ENCODE peak calls at places on chromosomes 4 and X, in seven cellular contexts. M is OCI-LY7, E is mesenchymal stem cell, D is heart right ventricle, X is PC-9, A is NT2/D1, Y is psoas muscle. B is an unnamed sample. For H3K36me3, the result is how much of the 10 kb centered on the place peaks cover.

GRCh38 chr4:37430718-37431416 is 186.3 kb downstream of the NWD2 start:
- DNase-seq in E (no peak), D (no peak), A (no peak), Y (no peak), M (no peak), X (no peak), B (no peak)

GRCh38 chr4:7124643-7125442 is 57.0 kb upstream of the GRPEL1 start:
- DNase-seq in X (no peak), A (no peak), Y (peak), D (peak), E (peak), M (peak), B (peak)

GRCh38 chrX:140141444-140142029 is 176.2 kb upstream of the CXorf66 start:
- DNase-seq in M (peak), X (no peak), Y (no peak), E (peak), A (no peak), D (no peak), B (peak)

GRCh38 chr4:137609693-137610450 is 77.6 kb upstream of the PCDH18 start:
- DNase-seq in A (no peak), Y (no peak), E (peak), X (no peak), D (no peak), M (no peak), B (no peak)

GRCh38 chr4:184826315-184827266 is 823 bp upstream of the ACSL1 start:
- DNase-seq in X (no peak), Y (peak), E (peak), D (no peak), A (no peak), M (peak), B (peak)

GRCh38 chr4:146976145-146976544 is 30.5 kb upstream of the TTC29 start:
- DNase-seq in D (no peak), X (no peak), E (no peak), M (no peak), Y (no peak), A (no peak), B (peak)

GRCh38 chr4:152738812-152739211 is 40.7 kb downstream of the TIGD4 start:
- DNase-seq in X (no peak), M (no peak), Y (no peak), D (no peak), E (no peak), A (no peak), B (no peak)

GRCh38 chr4:74431113-74431826 is 13.7 kb upstream of the AREG start:
- DNase-seq in M (no peak), X (no peak), A (no peak), E (peak), Y (no peak), D (no peak), B (peak)

GRCh38 chrX:49174723-49175122 is 3.0 kb downstream of the PLP2 start:
- DNase-seq in X (no peak), Y (no peak), D (no peak), E (no peak), M (no peak), A (no peak), B (no peak)
- H3K36me3 ChIP-seq in X (under half), Y (under half), D (under half), E (under half), M (half or more), A (half or more), B (under half)

GRCh38 chr4:3160325-3160915 is 85.9 kb downstream of the HTT start:
- DNase-seq in X (no peak), M (no peak), A (no peak), D (no peak), Y (no peak), E (no peak), B (no peak)
- H3K36me3 ChIP-seq in X (under half), M (half or more), A (under half), D (half or more), Y (under half), E (half or more), B (under half)

DNA sequence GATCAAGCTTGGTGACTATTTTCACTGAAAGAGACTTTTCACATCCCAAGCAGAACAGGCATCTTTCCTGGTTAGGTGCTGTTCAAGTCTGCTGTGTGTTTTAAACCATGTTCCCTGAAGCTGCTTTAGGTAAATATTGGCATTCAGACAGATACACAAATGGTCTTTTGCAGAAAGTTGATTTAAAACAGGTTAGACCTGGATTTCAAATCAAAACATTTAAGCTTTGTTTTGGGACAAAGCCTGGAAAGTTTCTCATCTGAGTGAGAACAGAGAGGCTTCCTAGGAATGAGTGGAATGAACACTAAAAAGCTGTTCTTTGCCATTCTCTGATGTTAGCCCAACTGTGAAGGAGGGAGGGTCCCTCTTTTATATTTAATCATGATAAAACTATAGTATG is 10.1 kb downstream of the ANXA3 start:
- DNase-seq in D (no peak), E (no peak), Y (no peak), M (no peak), A (no peak), X (peak), B (no peak)
- H3K36me3 ChIP-seq in D (under half), E (under half), Y (under half), M (under half), A (under half), X (under half), B (under half)

DNA sequence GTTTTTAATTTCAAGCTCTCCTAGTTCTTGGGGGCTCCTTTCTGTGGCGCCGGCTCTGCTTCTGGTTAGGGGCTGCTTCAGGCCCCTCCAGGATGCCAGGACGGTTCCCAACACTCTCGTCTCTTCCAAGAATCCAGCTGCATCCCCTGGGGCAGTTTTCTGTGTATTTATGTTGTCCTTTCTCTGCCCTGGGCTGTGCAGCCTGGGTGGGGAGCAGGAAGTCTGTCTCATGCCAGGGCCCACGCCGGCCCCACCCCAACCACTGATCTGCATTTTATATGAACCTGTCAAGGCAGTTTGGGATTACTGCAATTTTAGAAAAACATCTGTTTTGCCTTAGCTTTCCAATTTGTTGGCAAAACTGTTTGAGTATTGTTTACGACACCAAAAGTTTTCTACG is 14.6 kb downstream of the CTBP1 start:
- DNase-seq in D (no peak), M (no peak), X (no peak), E (peak), Y (peak), A (no peak), B (peak)
- H3K36me3 ChIP-seq in D (half or more), M (half or more), X (under half), E (half or more), Y (under half), A (half or more), B (under half)

GRCh38 chr4:42416017-42416416 is 18.7 kb downstream of the SHISA3 start:
- DNase-seq in A (no peak), Y (no peak), E (no peak), M (peak), D (no peak), X (no peak), B (no peak)

GRCh38 chr4:42425146-42426065 is 28.1 kb downstream of the SHISA3 start:
- DNase-seq in A (peak), X (no peak), M (no peak), E (no peak), D (no peak), Y (no peak), B (no peak)

GRCh38 chr4:42417491-42417890 is 20.2 kb downstream of the SHISA3 start:
- DNase-seq in Y (no peak), D (no peak), M (no peak), E (no peak), A (no peak), X (no peak), B (no peak)

DNA sequence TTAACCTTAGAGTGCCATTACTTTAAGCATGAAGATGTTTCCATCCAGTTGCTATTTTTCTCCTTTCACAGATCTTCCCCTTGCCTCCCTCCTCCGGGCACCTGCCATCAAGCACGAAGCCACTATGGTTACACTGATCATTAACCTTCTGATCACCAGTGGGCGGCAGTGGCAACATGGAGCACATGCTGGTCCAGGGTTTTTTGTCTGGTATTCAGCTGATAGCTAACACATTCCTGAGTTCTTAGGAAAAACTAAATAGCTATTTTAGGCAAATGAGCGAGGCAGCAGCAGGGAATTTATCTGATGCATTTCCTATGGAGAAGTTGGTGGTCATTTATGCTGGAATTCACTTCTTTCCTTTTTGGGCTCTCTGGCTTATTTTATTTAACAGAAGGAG is 22.8 kb downstream of the SHISA3 start:
- DNase-seq in D (no peak), M (no peak), E (peak), X (no peak), Y (no peak), A (no peak), B (no peak)
- H3K36me3 ChIP-seq in D (under half), M (half or more), E (under half), X (under half), Y (under half), A (under half), B (under half)

DNA sequence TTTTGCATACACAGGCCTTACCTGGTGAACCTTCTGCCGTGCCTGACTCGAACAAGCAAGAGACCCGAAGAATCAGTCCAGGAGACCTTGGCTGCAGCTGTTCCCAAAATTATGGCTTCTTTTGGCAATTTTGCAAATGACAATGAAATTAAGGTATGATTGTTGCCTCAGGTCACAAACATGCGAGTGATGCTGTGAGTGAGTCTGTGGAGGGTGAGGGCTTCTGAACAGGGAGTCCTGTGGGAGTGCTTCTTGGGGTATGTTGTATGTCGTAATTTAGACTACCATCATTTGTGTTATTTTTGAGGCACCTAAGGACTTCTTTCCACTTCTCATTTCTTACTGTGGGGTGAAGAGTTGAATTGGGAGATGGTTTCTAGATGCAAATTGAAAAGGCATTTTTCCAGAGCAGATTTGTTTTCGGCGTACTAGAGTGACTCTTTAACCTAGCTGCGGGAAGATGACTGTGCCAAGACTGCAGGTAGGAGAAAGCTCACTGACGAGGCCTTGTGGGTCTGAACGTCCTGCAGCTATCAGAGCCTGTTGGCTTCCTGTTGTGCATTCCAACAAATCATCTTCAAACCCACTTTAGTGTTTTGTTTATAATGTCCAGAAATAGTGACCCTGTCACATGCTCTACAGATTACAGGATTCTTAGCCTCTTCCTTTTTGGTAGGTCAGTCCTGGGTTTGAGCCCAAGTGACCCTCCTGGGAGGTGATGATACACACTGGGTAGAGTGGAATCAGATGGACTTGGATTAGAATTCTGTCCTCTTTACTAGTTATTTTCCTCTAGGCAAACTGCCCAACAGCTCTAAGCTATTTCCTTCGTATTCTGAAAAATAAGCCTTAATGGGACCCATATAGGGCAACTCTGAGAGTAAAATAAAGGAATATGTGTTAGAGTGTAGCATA is 33.0 kb downstream of the HTT start:
- DNase-seq in E (peak), M (no peak), X (no peak), Y (peak), D (no peak), A (no peak), B (peak)
- H3K36me3 ChIP-seq in E (under half), M (half or more), X (under half), Y (under half), D (half or more), A (half or more), B (under half)

GRCh38 chr4:26388671-26389070 is 67.9 kb downstream of the RBPJ start:
- DNase-seq in E (no peak), A (no peak), X (no peak), D (no peak), Y (no peak), M (no peak), B (no peak)
- H3K36me3 ChIP-seq in E (half or more), A (under half), X (under half), D (half or more), Y (under half), M (half or more), B (under half)

GRCh38 chr4:4245172-4245571 is 2.9 kb downstream of the TMEM128 start:
- DNase-seq in D (no peak), M (no peak), A (no peak), Y (no peak), X (no peak), E (no peak), B (no peak)
- H3K36me3 ChIP-seq in D (half or more), M (under half), A (half or more), Y (under half), X (under half), E (half or more), B (under half)

B was measured in endothelial cell of umbilical vein.